ENCODE peak calls at places on chromosomes 11 and 22, in four cellular contexts. U, Y, L and X are unnamed samples.
A peak's percentile ranks its signal among the peaks of the same experiment; 100 is the strongest.

GRCh38 chr11:119538748-119539147 is 115.8 kb upstream of the THY1 start:
- DNase-seq in U (no peak), Y (no peak), L (no peak), X (peak; percentile 32)

GRCh38 chr11:37967635-37968034 is 1369.6 kb upstream of the RAG2 start:
- DNase-seq in U (no peak), Y (no peak), L (no peak), X (no peak)

GRCh38 chr11:59262419-59262818 is 49.7 kb upstream of the MPEG1 start:
- DNase-seq in U (no peak), Y (no peak), L (no peak), X (no peak)

GRCh38 chr11:121439337-121439736 is 12.8 kb upstream of the SORL1 start:
- DNase-seq in U (no peak), Y (no peak), L (no peak), X (no peak)

GRCh38 chr11:124075841-124076571 is 34.9 kb upstream of the OR10G7 start:
- DNase-seq in U (no peak), Y (no peak), L (no peak), X (no peak)

GRCh38 chr22:36470162-36470993 is 11.1 kb downstream of the TXN2 start:
- DNase-seq in U (peak; percentile 87), Y (peak; percentile 89), L (peak; percentile 78), X (peak; percentile 84)

GRCh38 chr11:118229274-118229847 is 4.5 kb upstream of the JAML start:
- DNase-seq in U (no peak), Y (no peak), L (no peak), X (no peak)

GRCh38 chr22:41822289-41823057 is 10.4 kb upstream of the SREBF2 start:
- DNase-seq in U (no peak), Y (no peak), L (no peak), X (no peak)

GRCh38 chr11:36075053-36075452 is 131.2 kb downstream of the LDLRAD3 start:
- DNase-seq in U (no peak), Y (no peak), L (no peak), X (no peak)

GRCh38 chr11:120878781-120879180 is 145.1 kb upstream of the TBCEL start:
- DNase-seq in U (no peak), Y (no peak), L (no peak), X (no peak)

GRCh38 chr22:21714784-21715183 is 20.8 kb downstream of the YPEL1 start:
- DNase-seq in U (no peak), Y (no peak), L (no peak), X (no peak)

GRCh38 chr11:90204832-90205646 is 17.8 kb downstream of the CHORDC1 start:
- DNase-seq in U (no peak), Y (no peak), L (no peak), X (no peak)

GRCh38 chr22:47738472-47739013 is 976.1 kb downstream of the TBC1D22A start:
- DNase-seq in U (no peak), Y (no peak), L (no peak), X (no peak)

GRCh38 chr11:110298298-110298765 is 1.9 kb upstream of the RDX start:
- DNase-seq in U (no peak), Y (no peak), L (no peak), X (no peak)

GRCh38 chr11:77884186-77884828 is 63.4 kb downstream of the AAMDC start:
- DNase-seq in U (no peak), Y (no peak), L (no peak), X (no peak)

GRCh38 chr11:86214710-86215109 is 29.8 kb upstream of the EED start:
- DNase-seq in U (no peak), Y (no peak), L (no peak), X (no peak)

GRCh38 chr11:17786824-17787525 is 52.4 kb downstream of the KCNC1 start:
- DNase-seq in U (no peak), Y (no peak), L (no peak), X (no peak)

GRCh38 chr22:25062378-25063095 is 110.0 kb downstream of the KIAA1671 start:
- DNase-seq in U (no peak), Y (no peak), L (no peak), X (no peak)

GRCh38 chr11:119759324-119759723 is 30.3 kb upstream of the NECTIN1 start:
- DNase-seq in U (no peak), Y (no peak), L (no peak), X (no peak)

GRCh38 chr11:62665630-62666258 is 632 bp downstream of the CSKMT start:
- DNase-seq in U (peak; percentile 50), Y (peak; percentile 41), L (no peak), X (no peak)

GRCh38 chr11:132142554-132142953 is 772.1 kb downstream of the NTM start:
- DNase-seq in U (no peak), Y (no peak), L (no peak), X (no peak)

GRCh38 chr22:38199826-38200559 is 1.8 kb upstream of the MAFF start:
- DNase-seq in U (no peak), Y (no peak), L (no peak), X (no peak)

GRCh38 chr11:68632802-68633201 is 51.5 kb upstream of the GAL start:
- DNase-seq in U (peak; percentile 66), Y (no peak), L (no peak), X (no peak)

GRCh38 chr11:69137148-69137844 is 18.4 kb upstream of the SMIM38 start:
- DNase-seq in U (peak; percentile 58), Y (no peak), L (no peak), X (peak; percentile 61)

GRCh38 chr11:126704144-126704543 is 296.4 kb downstream of the KIRREL3 start:
- DNase-seq in U (no peak), Y (no peak), L (no peak), X (no peak)

GRCh38 chr11:16301462-16301861 is 54.9 kb downstream of the SOX6 start:
- DNase-seq in U (no peak), Y (no peak), L (no peak), X (no peak)

GRCh38 chr22:29901354-29901753 is 18.4 kb downstream of the MTMR3 start:
- DNase-seq in U (no peak), Y (no peak), L (no peak), X (no peak)

GRCh38 chr22:29765905-29766631 is 739 bp downstream of the ZMAT5 start:
- DNase-seq in U (peak; percentile 28), Y (no peak), L (no peak), X (no peak)

DNA sequence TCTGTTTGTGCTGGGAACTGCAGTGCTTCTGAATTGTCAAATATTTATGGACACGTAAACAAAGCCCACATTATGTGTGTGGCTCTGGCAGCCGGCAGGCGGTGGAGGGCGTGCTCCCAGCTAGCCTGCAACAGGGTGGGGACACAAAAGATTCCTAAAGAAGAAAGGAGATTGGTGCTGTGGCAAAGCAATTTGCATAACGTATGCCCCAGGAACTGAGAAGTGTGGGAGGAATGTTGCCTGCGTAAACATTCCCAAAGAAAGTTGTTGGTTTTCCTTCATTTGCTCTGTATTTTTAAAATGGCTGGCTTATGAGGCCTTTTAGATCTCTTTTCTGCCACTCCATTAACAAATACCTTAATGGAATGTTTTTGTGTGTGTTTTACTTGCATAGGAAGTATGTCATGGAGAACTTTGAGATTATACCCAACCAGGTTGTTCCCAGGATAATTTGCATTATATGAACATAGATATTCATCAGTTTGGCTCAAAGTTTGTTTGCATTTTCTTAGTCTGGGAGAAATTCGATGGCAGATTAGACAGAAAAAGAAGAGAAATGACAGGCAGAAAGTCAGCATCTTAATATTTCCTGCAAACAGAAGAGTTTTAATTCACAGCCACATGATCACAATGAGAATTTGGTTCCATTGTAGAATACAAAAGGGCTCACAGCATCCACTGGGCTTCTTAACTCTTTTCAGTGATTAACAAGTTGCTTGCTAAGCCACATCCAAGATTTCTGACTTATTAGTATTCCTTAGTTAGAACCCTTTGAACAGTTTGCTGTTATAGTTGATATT is 41.8 kb upstream of the DLAT start:
- DNase-seq in U (peak; percentile 71), Y (no peak), L (no peak), X (no peak)
- TF ChIP-seq CTCF in U (no peak), Y (no peak), L (no peak), X (peak; percentile 51)

GRCh38 chr22:34975721-34976120 is 90.2 kb upstream of the ISX start:
- DNase-seq in U (no peak), Y (no peak), L (no peak), X (no peak)
- TF ChIP-seq CTCF in U (no peak), Y (no peak), L (no peak), X (peak; percentile 51)

DNA sequence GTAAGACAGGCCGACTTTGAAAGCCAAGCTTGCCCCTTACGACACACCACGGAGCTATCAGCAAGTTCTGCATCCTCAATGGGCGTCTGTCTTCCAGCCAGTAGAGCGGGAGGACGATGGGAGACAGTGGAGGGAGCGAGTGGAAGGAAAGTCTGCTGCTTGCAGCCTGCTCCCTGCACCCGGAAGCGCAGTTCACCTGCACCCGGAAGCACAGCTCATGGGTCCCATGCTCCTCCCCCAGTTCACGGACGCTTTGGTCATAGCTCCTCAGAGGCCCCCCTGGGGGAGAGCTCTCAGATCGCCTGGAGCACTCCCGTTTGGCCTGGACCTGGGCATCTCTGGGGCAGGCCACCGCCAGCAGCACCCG is 51.3 kb downstream of the FBLN1 start:
- DNase-seq in U (no peak), Y (no peak), L (no peak), X (no peak)
- TF ChIP-seq CTCF in U (no peak), Y (no peak), L (peak; percentile 25), X (peak; percentile 40)

DNA sequence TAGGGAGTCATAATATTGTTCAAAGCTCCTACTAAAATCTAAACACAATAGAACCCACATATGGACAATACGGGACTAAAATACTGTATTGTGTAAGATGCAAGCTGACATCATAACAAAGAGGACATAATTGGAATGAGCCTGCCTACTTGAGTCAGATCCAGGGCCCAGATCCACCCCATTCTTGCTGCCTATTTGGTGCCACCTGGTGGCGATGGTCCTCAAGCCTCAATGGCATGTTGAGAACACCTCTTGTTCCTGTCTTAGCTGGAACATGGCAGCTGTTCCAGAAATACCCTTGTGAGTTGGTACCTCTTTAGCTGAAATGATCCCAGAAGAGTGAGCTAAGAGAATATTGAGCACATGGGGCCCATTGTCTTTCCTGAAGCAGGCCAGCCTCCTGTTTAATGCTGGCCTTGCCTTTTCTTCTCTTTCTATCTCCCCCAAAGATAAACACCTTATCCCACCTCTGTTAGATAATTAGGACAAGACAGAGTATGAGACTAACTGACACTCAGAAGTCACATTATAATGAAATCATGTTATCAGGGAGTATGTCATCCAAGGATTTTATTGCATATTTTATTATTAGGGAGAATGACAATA is 680.9 kb upstream of the ANO5 start:
- DNase-seq in U (peak; percentile 68), Y (peak; percentile 7), L (peak; percentile 16), X (peak; percentile 73)
- TF ChIP-seq CTCF in U (no peak), Y (peak; percentile 36), L (peak; percentile 45), X (peak; percentile 79)

GRCh38 chr11:2950825-2951224 is 21.6 kb upstream of the PHLDA2 start:
- DNase-seq in U (no peak), Y (no peak), L (no peak), X (no peak)

GRCh38 chr11:2951235-2952110 is 22.3 kb upstream of the PHLDA2 start:
- DNase-seq in U (no peak), Y (no peak), L (no peak), X (no peak)

GRCh38 chr11:2961080-2961479 is 31.0 kb downstream of the NAP1L4 start:
- DNase-seq in U (no peak), Y (no peak), L (no peak), X (no peak)

GRCh38 chr11:2954263-2954662 is 25.0 kb upstream of the PHLDA2 start:
- DNase-seq in U (no peak), Y (no peak), L (no peak), X (no peak)

DNA sequence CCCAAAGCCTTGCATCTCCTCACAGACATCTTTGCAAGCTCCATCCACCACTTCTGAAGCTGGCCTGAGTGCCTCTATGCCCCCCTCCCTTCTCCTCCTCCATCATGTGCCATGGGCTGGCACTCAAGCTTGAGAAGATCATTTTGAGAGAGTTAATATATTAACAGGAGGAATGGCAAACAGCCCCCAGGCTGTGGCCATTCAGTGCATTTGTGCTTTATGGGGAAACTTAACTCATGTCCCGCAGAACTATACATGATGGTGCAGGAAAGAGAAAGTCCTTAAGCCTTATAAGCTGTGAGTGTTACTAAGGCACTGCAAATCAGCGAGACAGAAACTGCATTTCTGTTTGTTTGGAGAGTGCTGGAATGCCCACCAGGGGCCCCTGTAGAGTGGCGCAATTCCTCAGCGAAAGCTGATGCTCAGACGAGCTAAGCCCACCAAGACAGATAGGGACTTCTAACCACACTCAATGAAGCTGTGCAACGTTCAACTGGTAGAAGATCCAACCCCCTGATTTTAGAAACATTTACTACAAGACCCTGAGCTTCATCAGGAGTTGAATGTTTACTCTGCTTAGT is 26.8 kb upstream of the PHLDA2 start:
- DNase-seq in U (no peak), Y (no peak), L (no peak), X (no peak)
- TF ChIP-seq CTCF in U (no peak), Y (no peak), L (no peak), X (no peak)